ENCODE peak calls at places on chromosomes 11 and 22, in six cellular contexts. P is kidney epithelial cell, U is cardiac muscle cell, T is lower leg skin, E is cardiac fibroblast, M is endothelial cell of umbilical vein. A is an unnamed sample.

GRCh38 chr22:24436553-24436952 is 9.2 kb downstream of the ADORA2A start:
- DNase-seq in P (no peak), U (no peak), T (no peak), E (no peak), M (no peak), A (no peak)

GRCh38 chr11:57735655-57736298 is 5.5 kb upstream of the SELENOH start:
- DNase-seq in P (no peak), U (peak), T (peak), E (no peak), M (no peak), A (no peak)

GRCh38 chr11:27912916-27913315 is 195.0 kb downstream of the KIF18A start:
- DNase-seq in P (no peak), U (no peak), T (no peak), E (peak), M (no peak), A (no peak)

GRCh38 chr22:41449321-41449720 is 2.7 kb upstream of the TOB2 start:
- DNase-seq in P (no peak), U (no peak), T (no peak), E (no peak), M (no peak), A (no peak)

GRCh38 chr11:104782377-104782754 is 115.9 kb downstream of the CASP12 start:
- DNase-seq in P (no peak), U (no peak), T (no peak), E (no peak), M (no peak), A (no peak)

GRCh38 chr11:126355324-126355925 is at the start of gene ST3GAL4:
- DNase-seq in P (no peak), U (peak), T (peak), E (peak), M (peak), A (no peak)

GRCh38 chr22:31102441-31103081 is 4.8 kb downstream of the SELENOM start:
- DNase-seq in P (no peak), U (no peak), T (peak), E (peak), M (peak), A (no peak)

GRCh38 chr11:87144266-87144665 is 106.5 kb downstream of the TMEM135 start:
- DNase-seq in P (no peak), U (no peak), T (no peak), E (no peak), M (no peak), A (peak)

GRCh38 chr11:8767466-8768142 is 85.0 kb downstream of the RPL27A start:
- DNase-seq in P (no peak), U (no peak), T (peak), E (peak), M (no peak), A (no peak)

GRCh38 chr22:38240734-38241252 is 32.0 kb downstream of the TMEM184B start:
- DNase-seq in P (peak), U (peak), T (no peak), E (peak), M (peak), A (peak)

GRCh38 chr11:85941380-85941973 is 86.3 kb downstream of the CCDC83 start:
- DNase-seq in P (peak), U (peak), T (no peak), E (peak), M (peak), A (peak)

GRCh38 chr22:46053563-46054090 is 76.7 kb upstream of the WNT7B start:
- DNase-seq in P (no peak), U (no peak), T (peak), E (peak), M (peak), A (no peak)

GRCh38 chr11:118789501-118790356 is 1.2 kb downstream of the DDX6 start:
- DNase-seq in P (no peak), U (peak), T (no peak), E (peak), M (peak), A (no peak)

GRCh38 chr11:78834886-78835285 is 260.2 kb upstream of the NARS2 start:
- DNase-seq in P (no peak), U (no peak), T (peak), E (no peak), M (no peak), A (no peak)

GRCh38 chr22:46077669-46078099 is 72.6 kb upstream of the PPARA start:
- DNase-seq in P (no peak), U (no peak), T (peak), E (peak), M (no peak), A (no peak)

GRCh38 chr11:129723146-129723963 is 92.3 kb upstream of the TMEM45B start:
- DNase-seq in P (no peak), U (no peak), T (peak), E (no peak), M (no peak), A (no peak)

GRCh38 chr11:44728085-44728410 is 1.3 kb downstream of the TSPAN18 start:
- DNase-seq in P (no peak), U (no peak), T (no peak), E (no peak), M (no peak), A (no peak)

GRCh38 chr11:44727114-44727372 is 281 bp downstream of the TSPAN18 start:
- DNase-seq in P (no peak), U (no peak), T (no peak), E (no peak), M (no peak), A (no peak)

GRCh38 chr11:44725016-44725651 is 1.6 kb upstream of the TSPAN18 start:
- DNase-seq in P (no peak), U (no peak), T (no peak), E (no peak), M (no peak), A (no peak)

GRCh38 chr11:44727373-44728084 is 767 bp downstream of the TSPAN18 start:
- DNase-seq in P (no peak), U (peak), T (peak), E (peak), M (peak), A (no peak)

DNA sequence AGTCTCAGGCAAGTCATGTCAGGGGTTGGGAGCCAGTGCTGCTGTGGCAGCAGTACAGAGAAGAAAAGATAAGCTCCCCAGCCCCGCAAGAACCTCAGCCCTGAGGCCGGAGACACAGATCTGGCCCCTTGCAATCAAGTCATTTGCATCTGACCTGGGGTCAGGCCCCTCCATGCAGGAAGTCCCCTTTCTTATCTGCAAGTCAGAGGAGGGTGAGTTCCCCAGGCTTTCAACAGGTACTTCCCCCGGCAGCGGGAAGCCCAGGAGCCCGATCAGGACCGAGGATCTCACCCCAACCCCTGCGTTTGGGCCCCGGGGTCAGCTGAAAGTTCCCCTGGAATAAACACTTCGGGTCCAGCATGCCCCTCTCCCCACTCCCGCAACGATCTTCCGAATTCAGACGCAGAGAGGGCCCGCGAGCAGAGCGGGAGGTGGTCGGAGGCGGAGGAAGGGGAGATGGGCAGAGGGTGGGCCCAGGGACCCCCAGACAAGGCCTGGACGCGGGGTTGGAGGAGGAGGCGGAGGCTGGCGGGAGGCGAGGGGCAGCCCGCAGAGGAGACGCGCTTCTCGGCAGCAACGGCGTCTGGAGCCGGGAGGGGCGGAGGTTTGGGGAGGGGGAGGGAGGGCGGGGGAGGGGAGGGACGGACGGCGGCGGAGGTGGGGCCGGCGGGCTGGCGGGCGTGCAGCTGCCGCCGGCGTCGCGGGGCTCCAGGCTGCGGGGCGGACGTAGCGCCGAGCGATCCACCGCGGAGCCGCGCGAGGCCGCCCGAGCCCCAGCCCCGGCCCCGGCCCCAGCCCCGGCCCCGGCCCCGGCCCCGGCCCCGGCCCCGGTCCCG is at the start of gene TSPAN18:
- DNase-seq in P (no peak), U (peak), T (no peak), E (no peak), M (no peak), A (no peak)
- H3K4me3 ChIP-seq in P (peak), U (peak), T (peak), E (no peak), M (peak), A (no peak)

GRCh38 chr11:60951909-60952741 is at the start of gene SLC15A3:
- DNase-seq in P (no peak), U (no peak), T (peak), E (peak), M (peak), A (no peak)
- H3K4me3 ChIP-seq in P (peak), U (no peak), T (peak), E (peak), M (peak), A (no peak)

GRCh38 chr22:32474635-32475427 is at the start of gene FBXO7:
- DNase-seq in P (no peak), U (peak), T (peak), E (peak), M (peak), A (no peak)

GRCh38 chr22:32475428-32476010 is 908 bp downstream of the FBXO7 start:
- DNase-seq in P (no peak), U (peak), T (peak), E (peak), M (peak), A (no peak)

GRCh38 chr22:32476286-32476685 is 1.7 kb downstream of the FBXO7 start:
- DNase-seq in P (no peak), U (no peak), T (no peak), E (peak), M (peak), A (no peak)

GRCh38 chr22:32477608-32478007 is 3.0 kb downstream of the FBXO7 start:
- DNase-seq in P (no peak), U (no peak), T (no peak), E (no peak), M (no peak), A (no peak)

DNA sequence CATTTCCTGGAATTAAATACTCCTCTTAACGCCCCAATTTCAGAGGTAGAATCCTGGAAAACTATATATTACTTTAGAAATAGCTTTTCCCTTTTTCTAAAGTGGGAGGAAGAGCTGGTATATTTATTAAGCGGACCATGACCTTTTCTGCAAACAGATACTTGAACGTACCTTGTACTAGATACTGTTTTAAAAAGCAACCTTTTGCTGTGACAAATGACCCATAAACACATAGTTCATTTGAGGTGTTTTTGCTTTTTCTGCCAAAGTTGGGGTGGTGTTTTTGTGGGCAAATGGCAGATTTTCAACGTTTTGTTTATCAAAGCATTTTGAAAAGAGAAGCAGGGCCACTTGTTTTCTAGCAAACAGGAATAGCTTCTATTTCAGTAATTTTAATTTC is 2.2 kb downstream of the FBXO7 start:
- DNase-seq in P (no peak), U (no peak), T (no peak), E (no peak), M (no peak), A (no peak)
- H3K4me3 ChIP-seq in P (peak), U (no peak), T (no peak), E (peak), M (no peak), A (peak)

DNA sequence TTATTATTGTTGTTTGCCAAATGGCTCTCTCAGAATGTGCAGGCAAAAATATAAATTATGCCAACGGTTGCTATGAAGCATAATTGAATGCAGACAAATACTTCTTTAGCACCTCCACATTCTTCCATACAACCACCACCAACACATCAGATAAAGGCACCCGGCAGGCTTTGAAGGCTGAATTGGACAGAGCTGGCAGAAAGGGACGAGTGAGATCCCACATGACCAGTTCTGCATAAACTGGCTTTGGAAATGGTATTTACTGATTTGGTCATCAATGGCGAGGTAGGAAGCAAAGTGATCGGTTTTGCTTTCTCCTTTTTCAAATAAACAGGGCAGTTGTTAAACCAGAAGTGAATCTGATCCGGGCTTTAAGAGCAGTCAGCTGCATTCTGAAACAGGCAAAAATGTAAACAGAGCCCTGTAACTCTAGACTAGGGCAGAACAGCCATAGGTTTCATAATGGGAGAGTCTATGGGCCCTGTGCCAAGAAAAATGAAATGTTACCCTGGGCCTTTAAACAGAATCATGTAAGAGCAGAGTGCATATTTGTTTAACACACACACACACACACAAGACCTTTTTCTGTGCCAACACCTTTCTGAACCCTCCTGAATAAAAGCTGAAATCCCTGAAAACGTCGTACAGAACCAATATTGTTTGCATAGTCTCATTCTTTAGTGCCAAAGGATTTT is 97.7 kb downstream of the MPPED2 start:
- DNase-seq in P (peak), U (peak), T (no peak), E (peak), M (peak), A (peak)
- H3K4me3 ChIP-seq in P (no peak), U (no peak), T (no peak), E (no peak), M (no peak), A (peak)

GRCh38 chr11:44852952-44853351 is 97.7 kb downstream of the TP53I11 start:
- DNase-seq in P (no peak), U (no peak), T (no peak), E (no peak), M (no peak), A (no peak)

GRCh38 chr11:44854146-44854545 is 96.5 kb downstream of the TP53I11 start:
- DNase-seq in P (no peak), U (no peak), T (no peak), E (no peak), M (no peak), A (no peak)

GRCh38 chr11:44852159-44852707 is 98.5 kb downstream of the TP53I11 start:
- DNase-seq in P (no peak), U (no peak), T (no peak), E (no peak), M (no peak), A (no peak)

GRCh38 chr11:44855138-44855849 is 95.4 kb downstream of the TP53I11 start:
- DNase-seq in P (no peak), U (no peak), T (no peak), E (no peak), M (no peak), A (no peak)

DNA sequence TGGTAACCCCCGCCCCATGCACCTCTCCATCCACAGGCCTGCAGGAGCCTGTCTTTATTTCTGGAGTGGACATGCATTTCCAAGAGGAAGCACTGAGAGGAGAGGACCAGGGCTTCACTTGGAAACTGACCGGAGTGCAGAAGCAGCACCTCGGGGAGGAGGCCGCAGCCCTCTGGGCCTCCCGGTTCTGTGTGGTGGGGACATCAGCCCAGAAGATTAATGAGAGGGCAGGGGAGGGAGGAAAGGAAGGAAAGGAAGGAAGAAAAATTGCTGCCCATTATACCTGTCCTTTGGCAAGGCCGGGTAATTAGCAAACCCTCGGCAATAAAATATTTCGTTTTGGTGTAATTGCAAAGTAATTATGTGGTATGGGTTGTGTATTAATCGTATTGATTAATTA is 97.0 kb downstream of the TP53I11 start:
- DNase-seq in P (no peak), U (no peak), T (no peak), E (no peak), M (no peak), A (no peak)
- H3K4me3 ChIP-seq in P (no peak), U (no peak), T (no peak), E (no peak), M (no peak), A (no peak)

A was measured in LNCaP clone FGC.